ENCODE peak calls at places on chromosomes 2 and 18, in nine cellular contexts. D is NCI-H345; I is GM03348; J is H54; P is NT2/D1; S is activated CD4-positive, alpha-beta T cell treated with anti-CD3 and anti-CD28 coated beads for 48 hours; C is GM12892; H is kidney epithelial cell; Q is T-helper 9 cell. F is an unnamed sample.

GRCh38 chr18:48022531-48023330 is 92.3 kb upstream of the SMAD2 start:
- DNase-seq in D (peak; percentile 75), J (peak; percentile 55), Q (no peak), P (peak; percentile 39), S (no peak), C (peak; percentile 31), H (no peak), I (peak; percentile 74), F (peak; percentile 70)

GRCh38 chr2:120446236-120447121 is 100.5 kb downstream of the INHBB start:
- DNase-seq in J (no peak), P (no peak), D (no peak), S (no peak), C (no peak), I (no peak), H (no peak), Q (no peak), F (no peak)

GRCh38 chr2:41970898-41971660 is 76.7 kb upstream of the PKDCC start:
- DNase-seq in C (no peak), H (no peak), Q (no peak), J (no peak), D (no peak), S (no peak), P (no peak), I (peak; percentile 36), F (no peak)

GRCh38 chr2:61620244-61621159 is 82.3 kb upstream of the XPO1 start:
- DNase-seq in S (peak; percentile 23), D (peak; percentile 5), P (no peak), I (peak; percentile 81), C (no peak), J (peak; percentile 57), H (peak; percentile 66), Q (no peak), F (peak; percentile 62)

GRCh38 chr2:96869281-96869823 is 528 bp downstream of the SEMA4C start:
- DNase-seq in D (peak; percentile 32), C (no peak), P (no peak), H (no peak), I (peak; percentile 93), S (no peak), J (peak; percentile 73), Q (no peak), F (peak; percentile 89)

GRCh38 chr18:3903341-3903740 is 453.4 kb downstream of the TGIF1 start:
- DNase-seq in D (no peak), H (peak; percentile 64), Q (no peak), J (peak; percentile 15), S (no peak), P (no peak), I (peak; percentile 68), C (no peak), F (peak; percentile 46)

GRCh38 chr2:102442967-102443828 is 20.2 kb downstream of the IL18RAP start:
- DNase-seq in C (no peak), S (peak; percentile 60), J (no peak), D (no peak), I (peak; percentile 45), H (no peak), P (peak; percentile 35), Q (peak; percentile 12), F (peak; percentile 23)

GRCh38 chr18:47425365-47425764 is 173.9 kb upstream of the SKOR2 start:
- DNase-seq in S (no peak), P (no peak), J (no peak), Q (no peak), H (no peak), C (no peak), D (no peak), I (no peak), F (no peak)